ENCODE peak calls at places on chromosomes 16 and 17, in ten cellular contexts. X is activated CD8-positive, alpha-beta memory T cell treated with anti-CD3 and anti-CD28 coated beads for 24 hours; D is ascending aorta; Q is brain microvascular endothelial cell; Y is stimulated activated CD4-positive, alpha-beta T cell treated with anti-CD3 and anti-CD28 coated beads, Interleukin-4, amount 100 ng/mL, for 4 hours; I is stimulated activated CD8-positive, alpha-beta memory T cell treated with anti-CD3 and anti-CD28 coated beads, Interleukin-7, amount 100 ng/mL, for 1 hour; Z is HTR-8/SVneo; W is CD4-positive, alpha-beta T cell; R is dorsolateral prefrontal cortex; L is retinal pigment epithelial cell. B is an unnamed sample.

GRCh38 chr16:51449441-51449840 is 298.4 kb upstream of the SALL1 start:
- DNase-seq in X (no peak), D (no peak), Q (no peak), Y (no peak), I (no peak), Z (no peak), W (no peak), R (no peak), L (no peak), B (no peak)

GRCh38 chr16:85891033-85891775 is 7.8 kb upstream of the IRF8 start:
- DNase-seq in X (peak; percentile 41), D (no peak), Q (peak; percentile 31), Y (no peak), I (no peak), Z (no peak), W (no peak), R (no peak), L (no peak), B (no peak)

GRCh38 chr16:54286067-54286329 is 589 bp downstream of the IRX3 start:
- DNase-seq in X (peak; percentile 56), D (no peak), Q (no peak), Y (no peak), I (no peak), Z (no peak), W (no peak), R (no peak), L (no peak), B (no peak)

GRCh38 chr16:4696172-4696904 is 3.0 kb downstream of the NUDT16L1 start:
- DNase-seq in X (no peak), D (no peak), Q (no peak), Y (no peak), I (no peak), Z (no peak), W (no peak), R (no peak), L (no peak), B (no peak)

GRCh38 chr16:81598083-81598482 is 153.5 kb downstream of the CMIP start:
- DNase-seq in X (no peak), D (no peak), Q (no peak), Y (no peak), I (no peak), Z (no peak), W (no peak), R (no peak), L (no peak), B (no peak)

GRCh38 chr16:84534815-84535214 is 30.4 kb upstream of the MEAK7 start:
- DNase-seq in X (no peak), D (no peak), Q (no peak), Y (no peak), I (no peak), Z (no peak), W (no peak), R (no peak), L (no peak), B (no peak)

GRCh38 chr16:61050547-61050946 is 985.7 kb downstream of the CDH8 start:
- DNase-seq in X (no peak), D (no peak), Q (no peak), Y (no peak), I (no peak), Z (no peak), W (no peak), R (no peak), L (no peak), B (no peak)

GRCh38 chr16:66170989-66171388 is 195.5 kb upstream of the CDH5 start:
- DNase-seq in X (peak; percentile 32), D (no peak), Q (no peak), Y (no peak), I (no peak), Z (no peak), W (no peak), R (no peak), L (no peak), B (no peak)

GRCh38 chr17:42537826-42538451 is 1.9 kb downstream of the NAGLU start:
- DNase-seq in X (no peak), D (no peak), Q (no peak), Y (no peak), I (no peak), Z (no peak), W (no peak), R (no peak), L (no peak), B (no peak)

GRCh38 chr16:90020838-90021382 is 1.7 kb upstream of the DBNDD1 start:
- DNase-seq in X (no peak), D (no peak), Q (no peak), Y (no peak), I (no peak), Z (peak; percentile 37), W (no peak), R (no peak), L (no peak), B (no peak)

GRCh38 chr16:11614587-11615175 is 28.0 kb upstream of the LITAF start:
- DNase-seq in X (no peak), D (no peak), Q (no peak), Y (no peak), I (no peak), Z (no peak), W (no peak), R (no peak), L (no peak), B (no peak)

GRCh38 chr17:7888184-7888920 is at the start of gene CHD3:
- DNase-seq in X (peak; percentile 81), D (no peak), Q (peak; percentile 8), Y (peak; percentile 61), I (no peak), Z (no peak), W (peak; percentile 36), R (no peak), L (no peak), B (peak; percentile 52)

GRCh38 chr17:79681628-79682261 is 49.0 kb upstream of the ENPP7 start:
- DNase-seq in X (no peak), D (no peak), Q (no peak), Y (no peak), I (no peak), Z (no peak), W (no peak), R (no peak), L (no peak), B (no peak)

GRCh38 chr17:63364387-63364786 is 81.7 kb downstream of the CYB561 start:
- DNase-seq in X (no peak), D (no peak), Q (no peak), Y (no peak), I (no peak), Z (no peak), W (no peak), R (no peak), L (no peak), B (no peak)

GRCh38 chr17:38628441-38628840 is 22.7 kb upstream of the SRCIN1 start:
- DNase-seq in X (no peak), D (no peak), Q (no peak), Y (no peak), I (no peak), Z (peak; percentile 72), W (no peak), R (no peak), L (no peak), B (no peak)

GRCh38 chr17:69235338-69236058 is 6.9 kb upstream of the ABCA10 start:
- DNase-seq in X (peak; percentile 74), D (peak; percentile 22), Q (peak; percentile 84), Y (peak; percentile 43), I (peak; percentile 15), Z (peak; percentile 47), W (peak; percentile 36), R (peak; percentile 81), L (peak; percentile 43), B (peak; percentile 92)

GRCh38 chr17:66578781-66579489 is 256.0 kb upstream of the CACNG5 start:
- DNase-seq in X (no peak), D (no peak), Q (no peak), Y (no peak), I (no peak), Z (no peak), W (no peak), R (no peak), L (no peak), B (peak; percentile 21)

GRCh38 chr16:10979717-10980601 is 35.6 kb downstream of the CLEC16A start:
- DNase-seq in X (no peak), D (peak; percentile 72), Q (no peak), Y (no peak), I (no peak), Z (no peak), W (no peak), R (peak; percentile 43), L (peak; percentile 33), B (peak; percentile 37)

GRCh38 chr17:4174556-4174955 is 31.6 kb downstream of the CYB5D2 start:
- DNase-seq in X (no peak), D (no peak), Q (no peak), Y (no peak), I (no peak), Z (no peak), W (no peak), R (no peak), L (no peak), B (no peak)

GRCh38 chr17:31073411-31073810 is 21.4 kb upstream of the NF1 start:
- DNase-seq in X (no peak), D (no peak), Q (no peak), Y (no peak), I (no peak), Z (no peak), W (no peak), R (no peak), L (no peak), B (no peak)

GRCh38 chr17:12231027-12231682 is 210.5 kb downstream of the MAP2K4 start:
- DNase-seq in X (no peak), D (no peak), Q (peak; percentile 14), Y (no peak), I (no peak), Z (no peak), W (no peak), R (no peak), L (no peak), B (no peak)

GRCh38 chr16:52578007-52578828 is 31.3 kb upstream of the TOX3 start:
- DNase-seq in X (no peak), D (no peak), Q (no peak), Y (no peak), I (no peak), Z (no peak), W (no peak), R (no peak), L (no peak), B (no peak)